ENCODE peak calls at places on chromosomes 2 and 18, in nine cellular contexts. N, U, S, P, J, V, W, F and H are unnamed samples.

GRCh38 chr2:46010925-46011490 is 286.2 kb upstream of the EPAS1 start:
- DNase-seq in N (no peak), U (no peak), S (no peak), P (no peak), J (no peak), V (peak), W (peak), F (no peak), H (no peak)

GRCh38 chr2:127313359-127313758 is 19.4 kb upstream of the ERCC3 start:
- DNase-seq in N (no peak), U (no peak), S (no peak), P (no peak), J (no peak), V (peak), W (no peak), F (peak), H (no peak)

GRCh38 chr18:24427484-24427883 is 1.0 kb downstream of the IMPACT start:
- DNase-seq in N (no peak), U (no peak), S (peak), P (no peak), J (no peak), V (no peak), W (peak), F (no peak), H (no peak)

GRCh38 chr2:12816379-12817306 is 99.9 kb downstream of the TRIB2 start:
- DNase-seq in N (no peak), U (no peak), S (peak), P (no peak), J (no peak), V (no peak), W (peak), F (no peak), H (no peak)

GRCh38 chr2:231672617-231673347 is 35.5 kb upstream of the PTMA start:
- DNase-seq in N (no peak), U (no peak), S (no peak), P (no peak), J (peak), V (peak), W (no peak), F (peak), H (no peak)

GRCh38 chr2:178530625-178531142 is 50.4 kb downstream of the PLEKHA3 start:
- DNase-seq in N (no peak), U (no peak), S (no peak), P (no peak), J (no peak), V (no peak), W (peak), F (peak), H (peak)

GRCh38 chr2:54558976-54559410 is 102.9 kb downstream of the SPTBN1 start:
- DNase-seq in N (no peak), U (peak), S (no peak), P (no peak), J (no peak), V (no peak), W (no peak), F (no peak), H (no peak)

GRCh38 chr2:36653967-36654694 is 42.4 kb upstream of the VIT start:
- DNase-seq in N (no peak), U (no peak), S (no peak), P (no peak), J (no peak), V (no peak), W (no peak), F (no peak), H (no peak)

GRCh38 chr2:98656800-98657199 is 48.4 kb downstream of the UNC50 start:
- DNase-seq in N (no peak), U (no peak), S (no peak), P (no peak), J (no peak), V (no peak), W (no peak), F (no peak), H (no peak)

GRCh38 chr18:25726278-25726677 is 364.1 kb downstream of the SS18 start:
- DNase-seq in N (no peak), U (no peak), S (peak), P (no peak), J (no peak), V (no peak), W (no peak), F (no peak), H (no peak)

GRCh38 chr2:10787176-10787968 is 25.2 kb downstream of the PDIA6 start:
- DNase-seq in N (no peak), U (peak), S (no peak), P (no peak), J (no peak), V (peak), W (no peak), F (no peak), H (no peak)

GRCh38 chr18:49052891-49053644 is 102.3 kb upstream of the SMAD7 start:
- DNase-seq in N (no peak), U (no peak), S (peak), P (no peak), J (no peak), V (no peak), W (peak), F (no peak), H (no peak)

GRCh38 chr2:37585295-37585908 is 86.0 kb downstream of the CDC42EP3 start:
- DNase-seq in N (no peak), U (no peak), S (no peak), P (no peak), J (no peak), V (no peak), W (peak), F (no peak), H (no peak)

GRCh38 chr2:187338679-187339121 is 109.4 kb downstream of the CALCRL start:
- DNase-seq in N (peak), U (no peak), S (no peak), P (no peak), J (no peak), V (no peak), W (no peak), F (no peak), H (no peak)

GRCh38 chr2:82913566-82913965 is 1545.5 kb downstream of the SUCLG1 start:
- DNase-seq in N (no peak), U (no peak), S (no peak), P (no peak), J (no peak), V (no peak), W (no peak), F (no peak), H (no peak)

DNA sequence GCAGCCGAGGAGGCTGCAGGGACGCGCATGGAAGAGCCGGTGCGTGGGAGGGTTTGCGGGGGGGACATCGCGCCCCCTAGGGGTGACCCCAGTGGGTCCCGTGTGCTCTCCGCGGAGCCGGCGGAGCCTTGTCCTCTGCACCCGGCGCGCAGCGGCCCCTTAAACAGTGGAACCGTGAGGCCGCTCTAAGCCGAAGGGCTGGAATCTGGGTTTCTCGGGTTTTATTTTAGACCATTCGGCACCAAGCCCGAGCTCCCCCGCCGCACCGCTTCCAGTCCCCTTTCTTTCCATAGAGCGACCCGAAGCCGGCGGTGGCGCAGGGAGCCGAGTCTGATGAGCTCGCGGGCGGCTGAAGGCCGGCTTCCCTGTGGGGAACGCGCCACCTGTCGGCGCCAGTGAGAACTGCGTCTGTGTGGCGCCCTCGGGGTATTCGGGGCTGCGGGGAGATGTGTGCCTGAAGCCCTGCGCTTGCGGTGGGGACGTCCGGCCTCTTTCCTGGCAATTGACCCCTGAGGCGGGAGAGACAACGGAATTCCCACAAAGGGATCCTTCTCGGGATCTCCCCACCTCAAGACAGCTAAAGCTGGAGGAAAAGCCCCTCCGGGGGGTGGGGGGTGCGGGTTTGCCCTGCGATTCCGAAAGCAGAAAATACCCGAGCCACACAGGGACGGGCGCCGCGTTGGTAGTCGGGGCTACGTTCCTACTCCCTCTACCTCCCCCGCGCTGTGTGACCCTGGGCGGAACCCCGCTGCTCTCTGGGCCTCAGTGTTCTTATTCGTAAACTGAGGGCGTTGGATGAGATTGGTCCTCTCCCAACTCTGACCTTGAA is 8.2 kb upstream of the EN1 start:
- DNase-seq in N (peak), U (peak), S (no peak), P (peak), J (peak), V (peak), W (peak), F (peak), H (no peak)
- H3K4me3 ChIP-seq in N (peak), U (peak), S (peak), P (no peak), J (no peak), V (peak), W (peak), F (peak), H (peak)

DNA sequence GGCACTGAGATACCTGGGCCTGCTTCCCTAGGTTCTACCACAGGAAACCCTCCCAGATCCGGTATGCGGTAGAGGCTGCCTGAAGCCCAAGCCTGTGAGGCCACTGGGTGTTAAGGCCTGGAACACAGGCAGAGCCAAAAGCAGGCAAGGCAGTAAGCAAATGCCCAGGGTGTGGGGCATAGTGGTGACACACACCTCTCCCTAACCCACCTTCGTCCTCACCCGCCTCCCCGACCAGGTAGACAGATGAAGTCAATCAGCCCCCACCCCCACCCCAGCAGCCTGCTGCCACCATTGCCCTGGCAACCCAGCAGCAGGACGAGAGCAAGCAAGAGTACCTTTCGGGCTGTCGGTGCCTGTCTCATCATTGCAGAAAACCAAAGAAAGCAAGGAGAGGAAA is 6.1 kb downstream of the DCTN1 start:
- DNase-seq in N (no peak), U (no peak), S (no peak), P (no peak), J (no peak), V (no peak), W (no peak), F (no peak), H (no peak)
- H3K4me3 ChIP-seq in N (peak), U (peak), S (peak), P (peak), J (no peak), V (no peak), W (no peak), F (no peak), H (peak)

GRCh38 chr2:66080136-66080535 is 354.8 kb upstream of the MEIS1 start:
- DNase-seq in N (no peak), U (no peak), S (no peak), P (no peak), J (no peak), V (no peak), W (no peak), F (no peak), H (no peak)
- H3K4me3 ChIP-seq in N (no peak), U (no peak), S (no peak), P (no peak), J (no peak), V (no peak), W (no peak), F (no peak), H (no peak)

DNA sequence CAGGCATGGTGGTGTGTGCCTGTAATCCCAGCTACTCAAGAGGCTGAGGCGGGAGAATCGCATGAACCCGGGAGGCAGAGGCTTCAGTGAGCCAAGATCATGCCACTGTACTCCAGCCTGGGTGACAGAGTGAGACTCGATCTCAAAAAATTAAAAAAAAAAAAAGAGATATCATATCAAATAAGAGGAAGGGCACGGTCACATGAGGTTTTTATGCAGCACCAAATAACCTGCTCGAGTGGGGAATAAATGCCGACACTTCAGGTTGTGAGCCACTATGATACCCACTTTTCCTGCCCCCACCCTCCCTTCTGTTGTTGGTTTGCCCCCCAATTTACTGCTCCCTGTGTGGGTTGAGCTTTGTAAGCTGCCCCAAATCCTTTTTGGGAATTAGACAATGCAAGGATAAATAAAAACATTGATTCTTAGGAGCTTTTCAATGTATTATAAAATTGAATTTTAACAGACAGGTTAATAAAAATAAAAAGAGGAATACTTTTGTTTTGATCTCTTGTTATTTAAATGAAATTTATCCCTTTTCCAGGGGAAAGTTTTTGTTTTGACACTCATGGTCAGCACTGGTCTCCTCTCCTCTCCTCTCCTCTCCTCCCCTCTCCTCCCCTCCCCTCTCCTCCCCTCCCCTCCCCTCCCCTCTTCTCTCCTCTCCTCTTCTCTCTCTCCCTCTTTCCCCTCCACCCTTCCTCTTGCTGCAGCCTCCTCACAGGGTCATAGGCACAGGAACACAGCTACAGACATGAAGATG is 29.2 kb downstream of the CD8B start:
- DNase-seq in N (no peak), U (no peak), S (no peak), P (no peak), J (no peak), V (no peak), W (no peak), F (no peak), H (no peak)
- H3K4me3 ChIP-seq in N (no peak), U (no peak), S (no peak), P (no peak), J (no peak), V (no peak), W (no peak), F (no peak), H (no peak)

DNA sequence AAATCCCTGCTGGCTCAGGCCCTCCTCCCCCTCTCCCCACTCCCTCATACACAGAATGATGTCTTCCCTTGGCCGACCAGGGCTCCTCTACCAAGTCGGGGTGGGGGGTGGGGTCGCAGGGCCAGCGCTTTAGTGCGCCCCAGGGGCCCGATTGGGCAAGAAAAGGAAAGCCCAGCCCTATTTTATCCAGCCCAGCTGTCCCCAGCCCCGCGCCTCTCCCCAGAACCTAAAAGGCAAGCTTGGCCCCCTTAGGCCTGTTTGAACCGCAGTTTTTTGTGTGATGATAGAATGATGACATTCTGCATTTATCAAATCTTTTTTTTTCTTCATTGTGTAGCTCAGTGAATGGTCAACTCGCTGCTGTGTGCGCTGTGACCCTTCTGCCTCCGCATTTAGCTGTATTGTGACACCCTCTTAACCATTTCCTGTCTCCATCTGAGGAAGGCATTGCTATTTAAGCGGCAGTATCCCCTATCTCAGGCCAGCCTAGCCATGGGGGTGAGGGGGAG is 231.4 kb downstream of the HAUS1 start:
- DNase-seq in N (peak), U (no peak), S (no peak), P (no peak), J (no peak), V (no peak), W (no peak), F (no peak), H (no peak)
- H3K4me3 ChIP-seq in N (peak), U (peak), S (no peak), P (no peak), J (no peak), V (no peak), W (peak), F (no peak), H (peak)

DNA sequence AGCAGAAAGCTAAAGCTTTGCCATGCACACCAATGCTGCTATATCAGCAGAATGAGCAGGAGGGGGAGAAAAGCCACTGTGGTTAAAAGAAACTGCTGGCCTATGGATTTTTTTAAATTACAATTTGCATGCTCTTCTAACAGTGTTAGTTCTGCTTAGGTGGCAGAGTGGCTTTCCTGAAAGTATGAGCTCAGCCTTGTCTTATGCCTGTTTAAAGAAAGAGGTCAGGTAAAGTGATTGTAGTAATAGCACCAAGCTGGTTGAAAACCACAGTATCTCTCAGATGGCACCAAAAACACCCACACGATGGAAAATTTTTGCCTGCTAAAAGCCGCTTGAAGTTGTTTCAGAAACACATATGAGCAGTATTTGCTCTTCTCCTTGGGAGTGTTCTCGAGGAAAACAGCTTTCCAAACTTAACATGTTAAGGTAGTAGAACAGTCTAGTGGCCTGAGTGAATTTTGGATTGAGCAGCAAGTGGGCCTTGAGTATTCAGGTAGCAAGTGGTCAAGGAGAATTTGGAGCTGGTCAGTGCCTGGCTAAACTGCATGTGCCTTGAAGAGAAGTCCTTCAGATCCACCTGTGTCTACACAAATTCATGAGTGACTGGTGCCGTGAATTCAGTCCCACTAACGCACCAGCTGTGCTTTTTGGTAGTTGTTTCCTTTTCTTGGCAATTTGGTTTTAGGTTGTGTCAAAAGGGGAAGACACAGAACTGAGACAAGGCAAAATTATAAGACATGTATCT is 19.6 kb upstream of the NDUFV2 start:
- DNase-seq in N (no peak), U (no peak), S (no peak), P (no peak), J (no peak), V (peak), W (no peak), F (peak), H (no peak)
- H3K4me3 ChIP-seq in N (no peak), U (no peak), S (no peak), P (no peak), J (no peak), V (no peak), W (no peak), F (peak), H (no peak)

DNA sequence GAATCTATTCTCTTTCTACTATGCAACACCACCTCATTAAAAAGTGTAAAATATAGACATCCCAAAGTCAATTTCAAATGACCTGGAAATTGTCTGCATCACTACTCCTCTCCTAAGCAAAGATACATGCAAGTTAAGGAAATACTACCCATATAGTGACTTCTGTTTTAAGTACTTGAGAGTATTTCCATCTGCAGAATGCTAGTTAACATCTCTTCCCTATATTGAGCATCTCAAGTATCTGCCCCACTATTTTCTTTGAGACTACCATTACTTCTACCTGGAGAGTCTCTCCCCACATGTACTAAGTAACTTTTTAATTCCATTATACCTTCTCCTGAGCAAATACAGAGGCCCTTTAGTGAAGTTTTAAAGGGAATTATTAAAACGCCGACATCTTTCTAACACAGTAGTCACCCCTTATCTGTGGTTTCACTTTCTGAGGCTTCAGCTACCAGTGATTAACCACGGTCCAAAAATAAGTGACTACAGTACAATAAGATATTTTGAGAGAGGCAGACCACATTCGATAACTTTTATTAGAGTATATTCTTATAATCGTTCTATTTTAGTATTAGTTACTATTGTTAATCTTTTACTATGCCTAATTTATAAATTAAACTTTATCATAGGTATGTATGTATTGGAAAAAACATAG is 21.8 kb downstream of the CWC22 start:
- DNase-seq in N (no peak), U (no peak), S (peak), P (no peak), J (no peak), V (no peak), W (no peak), F (no peak), H (no peak)
- H3K4me3 ChIP-seq in N (no peak), U (no peak), S (no peak), P (no peak), J (no peak), V (no peak), W (no peak), F (peak), H (no peak)

GRCh38 chr2:169976335-169976851 is 149.1 kb downstream of the UBR3 start:
- DNase-seq in N (no peak), U (no peak), S (no peak), P (no peak), J (no peak), V (no peak), W (no peak), F (no peak), H (no peak)
- H3K4me3 ChIP-seq in N (no peak), U (no peak), S (no peak), P (no peak), J (no peak), V (no peak), W (no peak), F (no peak), H (no peak)